ENCODE peak calls at places on chromosomes 5 and 9, in four cellular contexts. X is Peyer's patch, J is GM10248, U is heart right ventricle. P is an unnamed sample.

GRCh38 chr9:12748016-12748415 is 26.8 kb upstream of the LURAP1L start:
- DNase-seq in U (no peak), X (no peak), J (no peak), P (no peak)

GRCh38 chr5:11902304-11902703 is 1.9 kb downstream of the CTNND2 start:
- DNase-seq in J (no peak), U (no peak), X (no peak), P (no peak)

GRCh38 chr5:39650234-39650816 is 225.5 kb upstream of the DAB2 start:
- DNase-seq in X (no peak), J (no peak), U (no peak), P (no peak)

GRCh38 chr5:124718376-124718775 is 28.1 kb downstream of the ZNF608 start:
- DNase-seq in X (no peak), U (no peak), J (no peak), P (no peak)

GRCh38 chr5:92613546-92613945 is 967.5 kb downstream of the NR2F1-AS1 start:
- DNase-seq in U (no peak), X (no peak), J (no peak), P (no peak)

GRCh38 chr9:108351571-108351970 is 504.2 kb downstream of the ACTL7B start:
- DNase-seq in U (no peak), J (no peak), X (no peak), P (no peak)

GRCh38 chr5:169201597-169201996 is 99.3 kb downstream of the SLIT3 start:
- DNase-seq in U (no peak), X (no peak), J (no peak), P (no peak)

GRCh38 chr9:133113928-133114351 is 7.1 kb downstream of the RALGDS start:
- DNase-seq in X (peak), U (peak), J (no peak), P (no peak)

GRCh38 chr5:16841416-16841815 is 94.7 kb downstream of the MYO10 start:
- DNase-seq in U (no peak), X (no peak), J (no peak), P (no peak)

GRCh38 chr5:132431682-132432081 is 58.9 kb downstream of the IRF1 start:
- DNase-seq in J (no peak), X (no peak), U (no peak), P (no peak)

GRCh38 chr5:169812786-169813185 is 167.5 kb downstream of the INSYN2B start:
- DNase-seq in U (no peak), X (no peak), J (no peak), P (no peak)

GRCh38 chr5:141960018-141960417 is 2.0 kb upstream of the PCDH12 start:
- DNase-seq in U (no peak), X (peak), J (peak), P (peak)

DNA sequence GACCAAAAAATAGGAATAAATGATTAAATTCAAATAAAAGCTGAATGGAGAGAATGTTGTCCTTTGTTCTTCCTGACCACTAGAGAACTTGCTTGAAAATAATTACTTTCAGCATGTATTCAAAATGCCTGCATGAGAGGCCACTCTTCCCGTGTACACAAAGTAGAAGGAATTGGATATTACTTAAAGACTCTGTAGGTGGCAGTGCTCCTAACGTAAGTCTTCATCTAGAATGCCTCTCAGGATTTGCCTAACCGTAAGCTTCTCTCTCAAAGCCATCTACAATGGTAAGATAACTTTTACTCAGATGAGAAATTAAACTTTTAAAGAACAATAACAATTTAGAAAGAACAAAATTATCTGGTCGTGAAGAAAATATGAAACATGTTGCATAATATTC is 620.0 kb upstream of the CCNG1 start:
- DNase-seq in J (no peak), U (no peak), X (no peak), P (no peak)
- TF ChIP-seq CTCF in J (no peak), U (no peak), X (no peak), P (no peak)

GRCh38 chr5:1004598-1005361 is 3.8 kb upstream of the NKD2 start:
- DNase-seq in U (peak), J (no peak), X (peak), P (peak)
- TF ChIP-seq CTCF in U (peak), J (peak), X (peak), P (peak)

GRCh38 chr5:23139338-23140171 is 286.4 kb upstream of the CDH12 start:
- DNase-seq in U (no peak), J (no peak), X (no peak), P (peak)
- TF ChIP-seq CTCF in U (peak), J (peak), X (peak), P (peak)

DNA sequence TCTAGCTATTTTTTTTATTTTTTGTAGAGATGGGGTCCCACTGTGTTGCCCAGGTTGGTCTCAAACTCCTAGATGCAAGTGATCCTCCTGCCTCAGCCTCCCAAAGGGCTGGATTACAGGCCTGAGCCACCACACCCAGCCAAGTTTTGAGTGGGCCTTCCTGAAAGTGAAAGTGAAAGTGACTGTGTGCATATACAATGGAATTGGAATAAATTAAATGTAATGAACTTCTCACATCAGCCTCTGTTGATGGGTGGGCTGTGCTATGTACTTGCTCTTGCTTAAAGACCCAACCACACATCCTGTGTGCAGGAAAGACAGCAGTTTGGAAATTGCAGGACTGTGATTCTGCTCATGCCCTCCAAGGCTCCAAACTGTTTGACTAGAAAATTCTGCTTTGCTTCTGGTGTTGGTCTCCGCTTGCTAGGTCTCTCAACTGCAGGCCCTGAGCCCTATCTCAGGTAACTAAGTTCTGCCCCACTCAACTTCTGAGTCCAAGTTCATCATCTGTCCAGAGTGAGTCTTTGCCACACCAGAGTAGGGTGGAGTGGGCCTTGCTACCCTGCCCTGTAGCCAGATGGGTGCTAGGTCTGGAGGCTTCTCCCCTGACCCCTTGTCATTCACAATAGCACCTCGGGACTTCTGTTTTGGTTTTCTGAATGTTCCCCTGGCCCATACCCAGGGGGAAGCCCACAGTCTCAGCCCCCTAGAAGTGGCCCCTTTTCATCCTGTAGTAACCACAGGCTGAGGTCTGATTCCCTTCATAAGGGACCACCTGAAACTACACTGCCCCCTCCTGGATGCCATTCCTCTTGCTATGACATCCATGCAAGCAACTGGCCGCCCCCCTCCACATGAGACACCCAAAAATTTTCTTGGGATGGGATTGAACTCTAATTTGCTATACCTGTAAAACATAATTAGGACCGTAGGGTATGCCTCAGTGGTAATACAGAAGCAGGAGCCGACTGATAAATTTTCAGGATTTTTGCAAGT is 36.5 kb upstream of the RAD23B start:
- DNase-seq in U (no peak), X (no peak), J (no peak), P (no peak)
- TF ChIP-seq CTCF in U (no peak), X (no peak), J (no peak), P (no peak)

DNA sequence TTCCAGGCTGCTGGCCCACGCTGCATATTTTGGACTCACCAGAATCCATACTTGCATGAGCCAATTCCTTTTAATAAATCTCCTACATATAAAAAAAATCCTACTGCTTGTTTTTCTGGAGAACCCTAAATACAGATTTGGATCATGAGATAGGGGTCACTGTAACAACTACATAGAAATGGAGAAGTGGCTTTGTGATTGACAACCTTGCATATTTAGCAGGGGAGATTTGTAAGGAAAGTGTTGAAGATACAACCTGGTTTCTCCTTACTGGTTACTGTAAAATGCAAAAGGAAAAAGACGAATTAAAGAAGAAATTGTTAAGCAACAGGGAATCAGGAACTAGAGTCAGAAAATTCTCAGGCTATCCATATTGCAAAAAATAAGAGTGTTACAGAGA is 74.8 kb downstream of the HABP4 start:
- DNase-seq in X (no peak), J (no peak), U (no peak), P (no peak)
- TF ChIP-seq CTCF in X (no peak), J (no peak), U (no peak), P (no peak)

GRCh38 chr5:43115968-43116367 is 4.7 kb upstream of the ZNF131 start:
- DNase-seq in J (no peak), U (no peak), X (no peak), P (no peak)

GRCh38 chr5:43106290-43106638 is 14.4 kb upstream of the ZNF131 start:
- DNase-seq in X (no peak), J (no peak), U (no peak), P (no peak)

GRCh38 chr5:43113546-43113945 is 7.2 kb upstream of the ZNF131 start:
- DNase-seq in U (no peak), J (no peak), X (no peak), P (no peak)

GRCh38 chr5:43105369-43106289 is 15.1 kb upstream of the ZNF131 start:
- DNase-seq in X (peak), J (peak), U (peak), P (peak)

GRCh38 chr5:43110606-43111170 is 10.0 kb upstream of the ZNF131 start:
- DNase-seq in U (no peak), J (no peak), X (peak), P (no peak)
- TF ChIP-seq CTCF in U (no peak), J (no peak), X (peak), P (no peak)

GRCh38 chr5:129135633-129136032 is 41.1 kb downstream of the ISOC1 start:
- DNase-seq in X (no peak), U (no peak), J (no peak), P (no peak)
- TF ChIP-seq CTCF in X (peak), U (no peak), J (peak), P (no peak)

GRCh38 chr5:8394965-8395364 is 526.0 kb downstream of the MTRR start:
- DNase-seq in U (no peak), J (no peak), X (no peak), P (no peak)

GRCh38 chr5:8391916-8392315 is 523.0 kb downstream of the MTRR start:
- DNase-seq in X (no peak), J (no peak), U (no peak), P (no peak)

GRCh38 chr5:8399471-8399870 is 530.5 kb downstream of the MTRR start:
- DNase-seq in J (no peak), U (no peak), X (no peak), P (no peak)

DNA sequence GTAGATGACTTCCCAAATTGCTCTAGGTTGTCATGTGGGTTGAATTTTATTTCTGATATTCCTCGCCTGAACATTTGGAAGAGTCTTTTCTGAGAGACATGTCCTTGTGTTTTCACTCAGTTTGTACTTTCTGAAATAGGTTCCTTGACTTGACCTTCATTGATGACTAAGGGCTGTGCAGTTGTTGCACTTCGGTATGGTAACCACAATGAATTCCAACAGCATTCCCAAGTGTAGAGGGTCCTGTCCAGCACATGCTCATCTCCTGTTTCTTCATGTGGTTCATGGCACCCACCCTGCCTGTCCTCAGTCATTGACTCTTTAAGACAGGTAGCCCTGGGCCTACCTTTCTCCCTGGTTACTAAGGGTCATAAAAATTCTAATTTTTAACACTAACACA is 527.8 kb downstream of the MTRR start:
- DNase-seq in J (no peak), X (no peak), U (no peak), P (no peak)
- TF ChIP-seq CTCF in J (no peak), X (no peak), U (no peak), P (no peak)

GRCh38 chr9:1701113-1701512 is 314.0 kb upstream of the SMARCA2 start:
- DNase-seq in X (no peak), U (no peak), J (no peak), P (no peak)
- TF ChIP-seq CTCF in X (no peak), U (no peak), J (no peak), P (no peak)

GRCh38 chr9:103152473-103152872 is 157.3 kb downstream of the CYLC2 start:
- DNase-seq in J (no peak), U (no peak), X (no peak), P (no peak)
- TF ChIP-seq CTCF in J (no peak), U (no peak), X (no peak), P (no peak)